ENCODE peak calls at places on chromosomes 3 and 15, in four cellular contexts. One of them, this sample, is unnamed.

GRCh38 chr15:74275957-74276356 is 39.8 kb downstream of the CCDC33 start:
- DNase-seq in GM12878: no peak
- DNase-seq in HepG2: no peak
- DNase-seq in K562: peak
- DNase-seq in this sample: peak

GRCh38 chr3:24952388-24952787 is 457.7 kb upstream of the THRB start:
- DNase-seq in GM12878: no peak
- DNase-seq in HepG2: no peak
- DNase-seq in K562: no peak
- DNase-seq in this sample: no peak

GRCh38 chr3:62644493-62644892 is 230.7 kb downstream of the CADPS start:
- DNase-seq in GM12878: no peak
- DNase-seq in HepG2: no peak
- DNase-seq in K562: no peak
- DNase-seq in this sample: no peak

GRCh38 chr15:71294251-71294635 is 179.0 kb downstream of the THSD4 start:
- DNase-seq in GM12878: no peak
- DNase-seq in HepG2: no peak
- DNase-seq in K562: no peak
- DNase-seq in this sample: no peak

GRCh38 chr3:119586707-119587317 is 7.5 kb downstream of the ADPRH start:
- DNase-seq in GM12878: no peak
- DNase-seq in HepG2: no peak
- DNase-seq in K562: no peak
- DNase-seq in this sample: no peak

GRCh38 chr3:191296041-191296541 is 33.1 kb upstream of the CCDC50 start:
- DNase-seq in GM12878: peak
- DNase-seq in HepG2: no peak
- DNase-seq in K562: no peak
- DNase-seq in this sample: no peak

GRCh38 chr3:183586477-183586876 is 31.0 kb upstream of the KLHL6 start:
- DNase-seq in GM12878: no peak
- DNase-seq in HepG2: no peak
- DNase-seq in K562: no peak
- DNase-seq in this sample: no peak

GRCh38 chr3:132536442-132537153 is 60.5 kb upstream of the ACKR4 start:
- DNase-seq in GM12878: no peak
- DNase-seq in HepG2: peak
- DNase-seq in K562: peak
- DNase-seq in this sample: no peak

GRCh38 chr15:88741046-88741445 is 62.2 kb upstream of the ACAN start:
- DNase-seq in GM12878: no peak
- DNase-seq in HepG2: no peak
- DNase-seq in K562: no peak
- DNase-seq in this sample: no peak

GRCh38 chr15:66702770-66703539 is 919 bp downstream of the SMAD6 start:
- DNase-seq in GM12878: no peak
- DNase-seq in HepG2: no peak
- DNase-seq in K562: no peak
- DNase-seq in this sample: no peak

GRCh38 chr15:93030430-93031102 is 58.4 kb downstream of the RGMA start:
- DNase-seq in GM12878: peak
- DNase-seq in HepG2: peak
- DNase-seq in K562: peak
- DNase-seq in this sample: peak
- TF ChIP-seq SP1 in GM12878: no peak
- TF ChIP-seq SP1 in HepG2: no peak
- TF ChIP-seq SP1 in K562: peak
- TF ChIP-seq SP1 in this sample: no peak

GRCh38 chr3:178847170-178847569 is 224.4 kb downstream of the ZMAT3 start:
- DNase-seq in GM12878: no peak
- DNase-seq in HepG2: no peak
- DNase-seq in K562: no peak
- DNase-seq in this sample: no peak
- TF ChIP-seq FOXK2 in GM12878: no peak
- TF ChIP-seq FOXK2 in HepG2: no peak
- TF ChIP-seq FOXK2 in K562: no peak
- TF ChIP-seq FOXK2 in this sample: no peak

GRCh38 chr3:83011471-83011870 is 1250.0 kb upstream of the GBE1 start:
- DNase-seq in GM12878: no peak
- DNase-seq in HepG2: no peak
- DNase-seq in K562: no peak
- DNase-seq in this sample: no peak
- TF ChIP-seq FOXM1 in GM12878: no peak
- TF ChIP-seq FOXM1 in HepG2: no peak
- TF ChIP-seq FOXM1 in K562: no peak
- TF ChIP-seq FOXM1 in this sample: no peak

DNA sequence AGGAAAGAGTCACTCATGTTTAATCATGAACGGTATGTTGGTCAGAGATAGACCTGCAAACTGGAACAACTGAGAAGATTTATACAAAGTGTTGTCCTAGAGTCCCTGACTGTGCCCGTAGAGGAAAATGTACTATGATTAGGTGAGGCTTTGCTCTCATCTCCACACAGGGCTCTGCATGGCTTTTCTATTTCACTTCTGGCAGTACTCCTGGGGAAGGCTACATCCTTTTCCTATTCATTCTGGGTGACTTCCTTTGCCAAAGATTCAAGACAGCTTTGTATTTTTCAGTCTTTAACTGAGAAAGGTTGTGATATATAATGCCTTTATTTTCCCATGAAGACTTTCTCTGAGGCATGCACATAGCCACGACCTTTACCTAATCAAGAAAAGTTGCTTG is 414.7 kb downstream of the ZBTB20 start:
- DNase-seq in GM12878: no peak
- DNase-seq in HepG2: no peak
- DNase-seq in K562: no peak
- DNase-seq in this sample: no peak
- TF ChIP-seq SP1 in GM12878: no peak
- TF ChIP-seq SP1 in HepG2: no peak
- TF ChIP-seq SP1 in K562: no peak
- TF ChIP-seq SP1 in this sample: no peak

DNA sequence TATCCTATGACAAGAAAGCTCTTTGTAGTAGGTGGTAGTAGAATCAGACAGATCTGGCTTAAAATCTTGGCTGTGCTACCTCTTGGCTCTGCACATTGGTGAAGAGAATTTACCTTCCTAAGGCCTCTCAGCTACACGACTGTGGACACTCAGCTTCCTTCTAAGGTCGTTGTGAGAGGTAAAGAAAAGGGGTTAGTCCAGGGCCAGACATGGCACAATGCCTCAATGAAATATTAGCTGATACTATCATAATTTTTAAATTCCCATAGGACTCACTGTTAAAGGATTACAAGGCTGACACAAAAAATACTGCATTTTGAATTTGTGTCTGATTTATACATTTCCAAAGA is 80.4 kb downstream of the IGF1R start:
- DNase-seq in GM12878: no peak
- DNase-seq in HepG2: no peak
- DNase-seq in K562: no peak
- DNase-seq in this sample: no peak
- TF ChIP-seq FOXK2 in GM12878: no peak
- TF ChIP-seq FOXK2 in HepG2: no peak
- TF ChIP-seq FOXK2 in K562: no peak
- TF ChIP-seq FOXK2 in this sample: no peak